ENCODE peak calls at places on chromosomes 6 and 20, in nine cellular contexts. I, E, T, W, Z, A, S, R and H are unnamed samples.

GRCh38 chr20:51060301-51060700 is 37.4 kb upstream of the KCNG1 start:
- DNase-seq in I (no peak), R (no peak), S (no peak), Z (no peak), A (no peak), W (no peak), E (no peak), T (no peak), H (no peak)

GRCh38 chr6:155245871-155246270 is 17.9 kb upstream of the CLDN20 start:
- DNase-seq in I (peak), T (no peak), S (no peak), W (no peak), E (no peak), R (no peak), Z (no peak), A (no peak), H (no peak)

GRCh38 chr6:73031094-73031782 is 194.1 kb downstream of the KHDC1L start:
- DNase-seq in E (no peak), W (no peak), A (no peak), S (no peak), R (no peak), T (no peak), Z (no peak), I (no peak), H (no peak)

GRCh38 chr6:41636803-41637178 is 1.5 kb upstream of the MDFI start:
- DNase-seq in Z (peak), A (no peak), S (no peak), I (no peak), W (no peak), T (peak), E (no peak), R (no peak), H (no peak)

GRCh38 chr6:138722425-138723371 is 50.9 kb upstream of the CCDC28A start:
- DNase-seq in R (no peak), Z (peak), A (no peak), W (no peak), I (peak), T (peak), S (no peak), E (peak), H (no peak)

GRCh38 chr20:54343073-54343472 is 132.3 kb upstream of the DOK5 start:
- DNase-seq in E (no peak), I (no peak), Z (no peak), S (no peak), A (no peak), W (no peak), R (no peak), T (no peak), H (no peak)

GRCh38 chr20:6026051-6026450 is 27.8 kb downstream of the LRRN4 start:
- DNase-seq in I (peak), E (no peak), Z (peak), W (no peak), A (no peak), T (no peak), S (no peak), R (peak), H (no peak)

GRCh38 chr20:20084296-20084752 is 32.0 kb downstream of the CFAP61 start:
- DNase-seq in I (no peak), A (no peak), T (no peak), S (no peak), W (peak), R (no peak), Z (no peak), E (no peak), H (no peak)

GRCh38 chr6:115733426-115733825 is 327.3 kb downstream of the FRK start:
- DNase-seq in R (no peak), Z (no peak), T (no peak), I (no peak), W (no peak), A (no peak), E (no peak), S (no peak), H (no peak)

GRCh38 chr20:60600036-60600435 is 641.8 kb downstream of the CDH26 start:
- DNase-seq in S (no peak), T (no peak), R (no peak), W (no peak), A (no peak), Z (no peak), E (no peak), I (no peak), H (no peak)

GRCh38 chr6:106439459-106439858 is 78.9 kb downstream of the CRYBG1 start:
- DNase-seq in A (no peak), I (no peak), S (no peak), T (no peak), Z (peak), E (no peak), W (no peak), R (no peak), H (no peak)

GRCh38 chr20:31819083-31819784 is at the start of gene MYLK2:
- DNase-seq in R (no peak), T (no peak), A (no peak), W (peak), I (no peak), E (no peak), S (no peak), Z (no peak), H (no peak)
- TF ChIP-seq CTCF in R (no peak), T (no peak), A (no peak), W (no peak), I (no peak), E (no peak), S (no peak), Z (no peak), H (no peak)

DNA sequence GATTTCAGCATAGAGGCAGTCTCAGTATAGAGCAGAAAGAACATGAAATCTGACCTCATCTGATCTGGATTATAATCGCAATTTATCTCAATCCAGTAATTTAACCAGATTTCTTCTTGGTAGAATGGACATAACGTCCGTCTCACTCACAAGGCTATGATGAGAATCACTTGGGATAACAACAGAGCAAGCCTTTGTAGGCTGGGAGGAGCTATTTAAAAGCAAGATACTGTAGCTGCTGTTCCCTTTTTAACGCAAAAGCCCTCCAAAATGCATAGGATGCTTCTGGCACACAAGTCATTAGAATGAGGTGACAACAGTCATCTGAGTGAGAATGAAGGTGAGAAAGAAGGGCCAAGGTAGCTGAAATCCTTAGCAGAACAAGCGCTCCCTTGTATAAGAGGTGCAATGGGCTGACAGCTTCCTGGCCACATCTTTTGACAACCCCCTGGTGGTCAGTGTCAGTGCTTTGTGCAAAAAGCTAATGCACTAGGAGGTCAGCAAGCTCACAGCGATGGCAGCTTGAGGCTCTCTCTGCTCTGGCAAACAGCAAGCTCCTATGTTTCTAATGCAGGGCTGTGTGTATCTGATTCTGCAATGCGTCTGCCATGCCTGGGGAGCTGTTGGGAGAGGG is 16.4 kb downstream of the METTL24 start:
- DNase-seq in E (peak), R (no peak), A (no peak), S (no peak), I (no peak), W (no peak), T (peak), Z (peak), H (no peak)
- TF ChIP-seq CTCF in E (peak), R (peak), A (no peak), S (no peak), I (peak), W (no peak), T (peak), Z (peak), H (peak)

GRCh38 chr20:33111306-33111705 is 31.9 kb downstream of the BPIFB4 start:
- DNase-seq in Z (no peak), R (no peak), T (no peak), I (no peak), A (no peak), W (no peak), E (no peak), S (no peak), H (no peak)

GRCh38 chr20:33110147-33110825 is 30.8 kb downstream of the BPIFB4 start:
- DNase-seq in Z (no peak), S (no peak), R (no peak), W (no peak), T (no peak), A (no peak), I (no peak), E (no peak), H (no peak)

GRCh38 chr20:33112547-33113386 is 33.3 kb downstream of the BPIFB4 start:
- DNase-seq in R (no peak), W (no peak), E (no peak), S (no peak), T (no peak), A (no peak), Z (no peak), I (no peak), H (no peak)

GRCh38 chr20:33105336-33105924 is 26.0 kb downstream of the BPIFB4 start:
- DNase-seq in A (no peak), Z (no peak), T (no peak), E (no peak), R (no peak), I (no peak), S (no peak), W (no peak), H (no peak)

GRCh38 chr20:33108641-33109040 is 29.2 kb downstream of the BPIFB4 start:
- DNase-seq in T (no peak), Z (no peak), A (no peak), E (no peak), S (no peak), W (no peak), R (no peak), I (no peak), H (no peak)
- TF ChIP-seq CTCF in T (no peak), Z (no peak), A (no peak), E (no peak), S (no peak), W (no peak), R (no peak), I (no peak), H (no peak)

DNA sequence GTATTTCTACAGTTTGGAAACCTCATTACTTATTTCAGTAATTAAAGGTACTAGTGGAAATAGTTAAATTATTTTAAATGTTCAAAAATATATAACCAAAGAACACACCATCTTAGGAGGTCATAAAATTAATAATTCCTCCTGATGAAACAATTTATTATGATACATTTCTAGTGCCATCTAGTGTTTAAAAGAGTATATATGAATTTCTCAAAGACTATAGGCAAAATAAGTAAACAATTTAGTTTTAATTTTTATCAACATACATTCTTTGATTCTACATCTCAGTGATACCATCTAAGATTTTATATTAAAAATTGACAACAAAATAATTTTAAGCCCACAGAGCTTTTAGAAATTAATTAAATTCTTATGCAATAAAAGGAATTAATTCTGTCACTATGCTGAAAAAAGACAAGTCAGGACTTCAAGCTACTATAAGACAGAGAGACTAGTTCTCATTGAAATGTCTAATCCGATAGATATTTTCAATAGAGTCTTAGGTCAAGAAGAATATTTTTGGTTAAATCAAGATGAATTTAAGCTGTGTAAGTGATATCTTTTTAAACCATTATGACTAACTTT is 107.8 kb upstream of the RNF217 start:
- DNase-seq in S (no peak), A (no peak), I (peak), Z (peak), R (no peak), E (no peak), T (no peak), W (no peak), H (no peak)
- TF ChIP-seq CTCF in S (no peak), A (no peak), I (peak), Z (peak), R (no peak), E (peak), T (peak), W (peak), H (peak)

GRCh38 chr20:16666272-16666671 is 63.6 kb upstream of the SNRPB2 start:
- DNase-seq in S (no peak), T (no peak), W (no peak), A (no peak), E (peak), I (no peak), R (no peak), Z (peak), H (no peak)
- TF ChIP-seq CTCF in S (no peak), T (peak), W (no peak), A (no peak), E (peak), I (peak), R (peak), Z (peak), H (no peak)

GRCh38 chr20:62549499-62550086 is 73.8 kb upstream of the GATA5 start:
- DNase-seq in Z (no peak), R (no peak), S (no peak), A (no peak), I (no peak), W (peak), T (no peak), E (no peak), H (no peak)
- TF ChIP-seq CTCF in Z (peak), R (no peak), S (no peak), A (no peak), I (no peak), W (peak), T (no peak), E (peak), H (peak)

GRCh38 chr6:53598584-53598983 is 53.7 kb upstream of the GCLC start:
- DNase-seq in T (peak), Z (no peak), A (no peak), I (no peak), W (no peak), E (no peak), R (no peak), S (no peak), H (no peak)
- TF ChIP-seq CTCF in T (no peak), Z (no peak), A (no peak), I (no peak), W (no peak), E (no peak), R (no peak), S (no peak), H (no peak)

DNA sequence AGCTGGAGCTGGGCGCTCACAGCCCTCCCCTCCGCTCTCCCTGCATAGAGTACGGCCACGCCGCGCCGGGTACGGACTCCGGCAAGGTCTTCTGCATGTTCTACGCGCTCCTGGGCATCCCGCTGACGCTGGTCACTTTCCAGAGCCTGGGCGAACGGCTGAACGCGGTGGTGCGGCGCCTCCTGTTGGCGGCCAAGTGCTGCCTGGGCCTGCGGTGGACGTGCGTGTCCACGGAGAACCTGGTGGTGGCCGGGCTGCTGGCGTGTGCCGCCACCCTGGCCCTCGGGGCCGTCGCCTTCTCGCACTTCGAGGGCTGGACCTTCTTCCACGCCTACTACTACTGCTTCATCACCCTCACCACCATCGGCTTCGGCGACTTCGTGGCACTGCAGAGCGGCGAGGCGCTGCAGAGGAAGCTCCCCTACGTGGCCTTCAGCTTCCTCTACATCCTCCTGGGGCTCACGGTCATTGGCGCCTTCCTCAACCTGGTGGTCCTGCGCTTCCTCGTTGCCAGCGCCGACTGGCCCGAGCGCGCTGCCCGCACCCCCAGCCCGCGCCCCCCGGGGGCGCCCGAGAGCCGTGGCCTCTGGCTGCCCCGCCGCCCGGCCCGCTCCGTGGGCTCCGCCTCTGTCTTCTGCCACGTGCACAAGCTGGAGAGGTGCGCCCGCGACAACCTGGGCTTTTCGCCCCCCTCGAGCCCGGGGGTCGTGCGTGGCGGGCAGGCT is 4.6 kb downstream of the KCNK15 start:
- DNase-seq in W (no peak), T (no peak), I (no peak), E (peak), A (no peak), R (no peak), Z (no peak), S (no peak), H (no peak)
- TF ChIP-seq CTCF in W (peak), T (no peak), I (peak), E (peak), A (peak), R (peak), Z (peak), S (no peak), H (no peak)